ENCODE peak calls at places on chromosomes 3 and 15, in six cellular contexts. O is uterus, C is psoas muscle, I is left ventricle myocardium inferior, W is aorta, B is body of pancreas. U is an unnamed sample. For H3K4me1, the result is how much of the 10 kb centered on the place peaks cover.

GRCh38 chr15:73800662-73801345 is 47.7 kb upstream of the INSYN1 start:
- DNase-seq in B (no peak), C (peak), W (peak), I (peak), O (peak), U (no peak)

GRCh38 chr15:95284933-95285401 is 1045.5 kb upstream of the NR2F2 start:
- DNase-seq in C (no peak), W (no peak), I (no peak), B (no peak), O (no peak), U (peak)

GRCh38 chr3:183987014-183987600 is 30.6 kb downstream of the ABCC5 start:
- DNase-seq in O (no peak), C (no peak), B (no peak), I (no peak), W (no peak), U (peak)

GRCh38 chr15:45842151-45842550 is 207.3 kb downstream of the SQOR start:
- DNase-seq in I (no peak), W (no peak), O (no peak), C (no peak), B (peak), U (no peak)

GRCh38 chr3:158103956-158104338 is 2.3 kb downstream of the SHOX2 start:
- DNase-seq in B (no peak), I (no peak), C (no peak), W (no peak), O (no peak), U (no peak)

GRCh38 chr3:126211569-126211968 is 31.2 kb upstream of the ALDH1L1 start:
- DNase-seq in C (no peak), I (no peak), O (no peak), W (no peak), B (no peak), U (no peak)

GRCh38 chr15:90681480-90681879 is 35.7 kb upstream of the BLM start:
- DNase-seq in B (no peak), O (no peak), W (peak), C (peak), I (no peak), U (no peak)

GRCh38 chr3:54999801-55000200 is 71.9 kb upstream of the LRTM1 start:
- DNase-seq in O (no peak), C (no peak), I (no peak), W (no peak), B (no peak), U (peak)

GRCh38 chr3:193348686-193349085 is 29.9 kb downstream of the ATP13A5 start:
- DNase-seq in C (no peak), B (no peak), O (no peak), W (no peak), I (no peak), U (no peak)

GRCh38 chr3:36991147-36991546 is 1.8 kb downstream of the EPM2AIP1 start:
- DNase-seq in O (no peak), C (no peak), B (no peak), W (no peak), I (no peak), U (no peak)

GRCh38 chr15:66703540-66703941 is 1.5 kb downstream of the SMAD6 start:
- DNase-seq in O (no peak), B (peak), C (peak), I (peak), W (peak), U (peak)

GRCh38 chr15:74418575-74419338 is 15.0 kb downstream of the SEMA7A start:
- DNase-seq in O (no peak), I (no peak), B (no peak), W (no peak), C (no peak), U (no peak)

GRCh38 chr15:52496776-52497470 is 31.8 kb downstream of the MYO5A start:
- DNase-seq in I (no peak), O (no peak), C (no peak), B (no peak), W (no peak), U (no peak)

GRCh38 chr15:99536422-99537033 is 29.3 kb upstream of the MEF2A start:
- DNase-seq in C (peak), O (peak), W (peak), I (no peak), B (peak), U (peak)

DNA sequence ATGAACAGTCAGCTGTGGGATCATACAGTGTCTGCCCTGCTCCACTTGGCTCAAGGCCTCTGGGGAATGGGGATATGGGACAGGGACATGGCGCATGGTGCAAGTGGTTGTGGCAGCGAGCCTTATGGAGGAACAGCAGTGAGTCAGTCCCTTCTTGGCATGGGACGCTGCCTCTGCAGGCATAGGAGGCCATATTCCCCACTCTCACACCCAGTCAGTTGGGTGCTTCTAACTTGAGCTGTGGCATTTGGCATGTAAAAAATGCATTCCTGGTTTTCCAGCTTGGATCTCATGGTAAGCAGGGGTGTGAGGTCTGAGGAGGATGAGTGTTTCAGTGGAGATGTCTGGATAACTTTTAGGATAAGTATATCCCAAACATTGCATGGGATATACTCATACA is 31.6 kb upstream of the UBE2Q2 start:
- DNase-seq in W (no peak), I (no peak), C (no peak), O (no peak), B (no peak), U (no peak)
- H3K4me1 ChIP-seq in W (under half), I (under half), C (under half), O (under half), B (under half), U (under half)

DNA sequence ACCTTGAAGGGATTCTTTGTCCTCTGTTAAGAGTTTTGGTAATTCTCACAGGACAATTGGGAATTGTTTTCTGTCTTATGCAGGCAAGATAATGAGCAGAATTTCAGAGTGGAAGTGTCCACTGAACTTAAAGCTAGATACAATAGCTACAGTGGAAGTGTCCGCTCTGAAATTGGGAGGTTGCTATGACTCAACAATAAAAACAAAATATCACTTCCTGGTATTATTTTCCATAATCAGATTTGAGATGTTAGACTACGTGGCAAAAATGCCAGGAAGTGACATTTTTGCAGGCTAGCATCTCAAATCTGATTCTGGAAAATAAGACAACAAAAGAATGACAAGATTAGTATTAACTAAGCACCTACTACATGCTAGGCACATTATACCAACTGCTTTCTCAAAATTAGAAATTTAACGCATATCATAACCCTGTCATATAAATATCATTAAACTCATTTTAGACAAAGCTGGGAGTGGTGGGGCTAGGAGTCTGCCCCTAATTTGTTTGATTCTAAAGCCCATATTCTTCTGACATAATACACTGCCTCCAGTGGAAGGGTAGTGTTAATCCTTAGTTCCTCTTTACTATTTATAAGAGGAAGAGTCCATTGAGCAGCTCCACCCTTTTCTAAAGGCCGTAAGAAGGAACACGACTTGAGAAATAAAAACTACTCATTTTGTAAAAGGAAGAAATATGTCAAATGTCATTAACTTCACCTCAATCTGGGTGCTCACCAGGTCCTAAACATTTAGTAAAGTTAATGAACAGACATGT is 266.9 kb upstream of the STT3B start:
- DNase-seq in I (no peak), O (no peak), C (no peak), W (no peak), B (no peak), U (no peak)
- H3K4me3 ChIP-seq in I (no peak), O (no peak), C (no peak), W (no peak), B (no peak), U (no peak)

DNA sequence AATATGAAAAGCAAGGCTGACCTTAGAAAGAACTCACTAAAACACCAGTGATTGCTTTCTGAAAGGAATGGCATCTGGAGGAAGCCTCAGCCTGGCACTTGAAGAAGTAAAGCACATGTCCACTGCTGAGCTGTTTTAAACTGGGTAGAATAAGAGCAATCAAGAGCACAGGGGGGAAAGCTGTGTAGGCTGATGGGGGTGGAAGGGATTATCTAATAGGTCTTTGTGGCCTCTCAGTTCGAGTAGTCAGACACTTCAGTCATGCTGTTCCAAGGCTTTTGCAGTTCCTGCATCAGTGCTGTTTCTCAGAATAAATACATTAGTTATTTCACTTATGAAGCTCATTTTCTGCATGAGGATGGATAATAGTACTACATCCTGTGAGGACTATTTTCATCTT is 22.6 kb downstream of the CCDC191 start:
- DNase-seq in B (no peak), C (no peak), O (no peak), W (no peak), I (no peak), U (no peak)
- H3K4me1 ChIP-seq in B (under half), C (under half), O (under half), W (under half), I (under half), U (under half)

DNA sequence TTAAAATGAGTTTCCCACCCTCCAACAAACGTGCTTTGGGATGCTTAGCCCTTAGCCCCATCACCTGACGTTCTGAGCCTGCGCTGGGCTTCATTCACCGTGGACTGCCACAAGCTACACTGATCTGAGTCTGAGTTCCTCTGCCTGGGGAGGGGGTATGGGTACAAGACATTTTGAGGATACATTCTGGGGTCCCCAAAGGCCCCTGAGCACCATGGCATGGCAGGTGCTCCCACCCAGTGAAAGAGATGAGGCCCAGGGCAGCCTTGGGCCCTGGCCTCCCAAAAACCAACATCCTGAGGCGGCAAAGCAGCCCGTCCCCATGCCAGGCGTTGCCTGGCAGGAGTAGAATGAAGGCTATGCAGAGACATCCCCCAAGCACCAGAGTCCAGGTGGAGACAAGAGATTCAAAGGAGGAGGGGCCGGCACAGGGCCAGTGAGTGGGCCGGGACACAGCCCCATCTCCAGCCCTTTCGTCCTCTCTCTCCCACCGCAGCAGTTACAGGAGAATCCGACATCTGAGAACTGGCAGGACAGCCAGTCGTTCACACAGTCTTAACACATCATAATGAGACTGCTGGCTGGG is 74.5 kb downstream of the VGLL4 start:
- DNase-seq in I (no peak), B (no peak), C (no peak), O (peak), W (no peak), U (no peak)
- H3K4me3 ChIP-seq in I (peak), B (no peak), C (peak), O (peak), W (no peak), U (no peak)

GRCh38 chr3:195906865-195907729 is 1.3 kb downstream of the TNK2 start:
- DNase-seq in B (peak), O (no peak), C (peak), I (no peak), W (peak), U (peak)
- H3K4me1 ChIP-seq in B (under half), O (under half), C (under half), I (under half), W (under half), U (under half)

GRCh38 chr3:181941250-181941649 is 229.5 kb downstream of the SOX2 start:
- DNase-seq in C (no peak), I (no peak), W (no peak), O (no peak), B (no peak), U (no peak)
- H3K4me3 ChIP-seq in C (no peak), I (no peak), W (no peak), O (no peak), B (no peak), U (no peak)

GRCh38 chr15:68788265-68788624 is 32.5 kb downstream of the ANP32A start:
- DNase-seq in I (no peak), O (no peak), C (no peak), B (no peak), W (no peak), U (no peak)
- H3K4me1 ChIP-seq in I (half or more), O (under half), C (under half), B (half or more), W (under half), U (under half)

DNA sequence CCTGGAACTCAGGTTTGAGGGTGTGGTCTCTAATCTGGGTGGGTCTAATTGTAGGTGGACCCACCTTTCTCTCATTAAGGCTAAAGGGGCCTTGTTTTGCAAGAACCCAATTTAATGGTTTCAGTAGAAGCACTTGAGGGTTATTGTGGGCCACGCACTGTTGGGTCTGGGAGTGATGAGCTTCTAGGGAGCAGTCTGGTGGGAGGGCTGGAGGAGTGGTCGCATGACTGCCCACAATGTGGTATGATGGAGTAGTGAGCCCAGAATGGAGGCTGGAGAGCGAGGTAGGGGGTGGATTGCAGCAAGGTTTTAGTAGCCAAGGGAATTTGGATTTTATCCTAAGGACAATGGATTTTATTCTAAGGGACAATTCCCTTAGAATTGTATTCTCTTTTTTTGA is 2.7 kb downstream of the TATDN2 start:
- DNase-seq in B (no peak), O (no peak), C (no peak), W (no peak), I (no peak), U (no peak)
- H3K4me3 ChIP-seq in B (no peak), O (no peak), C (peak), W (no peak), I (peak), U (no peak)

U was measured in SJCRH30.